ENCODE peak calls at places on chromosomes 6 and 20, in eight cellular contexts. One of them, this sample, is unnamed.

GRCh38 chr6:105482227-105482839 is 79.5 kb upstream of the PREP start:
- DNase-seq in foreskin fibroblast: no peak
- DNase-seq in thyroid gland: peak; percentile 49
- DNase-seq in right atrium auricular region: no peak
- DNase-seq in left lung: peak; percentile 57
- DNase-seq in small intestine: peak; percentile 14
- DNase-seq in GM12865: peak; percentile 53
- DNase-seq in AG04450: no peak
- DNase-seq in this sample: no peak

GRCh38 chr6:101534821-101535220 is 141.3 kb downstream of the GRIK2 start:
- DNase-seq in foreskin fibroblast: no peak
- DNase-seq in thyroid gland: no peak
- DNase-seq in right atrium auricular region: no peak
- DNase-seq in left lung: no peak
- DNase-seq in small intestine: no peak
- DNase-seq in GM12865: no peak
- DNase-seq in AG04450: no peak
- DNase-seq in this sample: no peak

GRCh38 chr6:142885182-142885867 is 59.7 kb downstream of the HIVEP2 start:
- DNase-seq in foreskin fibroblast: peak; percentile 91
- DNase-seq in thyroid gland: peak; percentile 58
- DNase-seq in right atrium auricular region: no peak
- DNase-seq in left lung: peak; percentile 28
- DNase-seq in small intestine: peak; percentile 52
- DNase-seq in GM12865: peak; percentile 88
- DNase-seq in AG04450: peak; percentile 90
- DNase-seq in this sample: peak; percentile 100

GRCh38 chr6:37060195-37060559 is 54.7 kb downstream of the FGD2 start:
- DNase-seq in foreskin fibroblast: no peak
- DNase-seq in thyroid gland: no peak
- DNase-seq in right atrium auricular region: no peak
- DNase-seq in left lung: no peak
- DNase-seq in small intestine: no peak
- DNase-seq in GM12865: no peak
- DNase-seq in AG04450: no peak
- DNase-seq in this sample: no peak

GRCh38 chr6:27871919-27872633 is 40.1 kb downstream of the OR2B2 start:
- DNase-seq in foreskin fibroblast: peak; percentile 95
- DNase-seq in thyroid gland: peak; percentile 77
- DNase-seq in right atrium auricular region: peak; percentile 83
- DNase-seq in left lung: peak; percentile 88
- DNase-seq in small intestine: peak; percentile 98
- DNase-seq in GM12865: peak; percentile 98
- DNase-seq in AG04450: peak; percentile 96
- DNase-seq in this sample: peak; percentile 87

GRCh38 chr6:149031545-149032317 is 284.9 kb downstream of the UST start:
- DNase-seq in foreskin fibroblast: no peak
- DNase-seq in thyroid gland: no peak
- DNase-seq in right atrium auricular region: no peak
- DNase-seq in left lung: no peak
- DNase-seq in small intestine: no peak
- DNase-seq in GM12865: peak; percentile 62
- DNase-seq in AG04450: peak; percentile 77
- DNase-seq in this sample: no peak

GRCh38 chr20:36440370-36441026 is 100.8 kb upstream of the MYL9 start:
- DNase-seq in foreskin fibroblast: no peak
- DNase-seq in thyroid gland: no peak
- DNase-seq in right atrium auricular region: no peak
- DNase-seq in left lung: no peak
- DNase-seq in small intestine: no peak
- DNase-seq in GM12865: no peak
- DNase-seq in AG04450: no peak
- DNase-seq in this sample: no peak

GRCh38 chr6:121482004-121482693 is 46.7 kb downstream of the GJA1 start:
- DNase-seq in foreskin fibroblast: peak; percentile 59
- DNase-seq in thyroid gland: no peak
- DNase-seq in right atrium auricular region: no peak
- DNase-seq in left lung: no peak
- DNase-seq in small intestine: no peak
- DNase-seq in GM12865: no peak
- DNase-seq in AG04450: peak; percentile 54
- DNase-seq in this sample: no peak

GRCh38 chr20:33372993-33373441 is 28.3 kb downstream of the CDK5RAP1 start:
- DNase-seq in foreskin fibroblast: no peak
- DNase-seq in thyroid gland: peak; percentile 88
- DNase-seq in right atrium auricular region: no peak
- DNase-seq in left lung: no peak
- DNase-seq in small intestine: no peak
- DNase-seq in GM12865: no peak
- DNase-seq in AG04450: peak; percentile 47
- DNase-seq in this sample: no peak

GRCh38 chr20:43583982-43584432 is 6.7 kb upstream of the IFT52 start:
- DNase-seq in foreskin fibroblast: peak; percentile 94
- DNase-seq in thyroid gland: peak; percentile 48
- DNase-seq in right atrium auricular region: peak; percentile 88
- DNase-seq in left lung: peak; percentile 87
- DNase-seq in small intestine: peak; percentile 25
- DNase-seq in GM12865: peak; percentile 45
- DNase-seq in AG04450: peak; percentile 92
- DNase-seq in this sample: peak; percentile 86

GRCh38 chr6:102942206-102942605 is 1548.7 kb downstream of the GRIK2 start:
- DNase-seq in foreskin fibroblast: no peak
- DNase-seq in thyroid gland: no peak
- DNase-seq in right atrium auricular region: no peak
- DNase-seq in left lung: no peak
- DNase-seq in small intestine: no peak
- DNase-seq in GM12865: no peak
- DNase-seq in AG04450: no peak
- DNase-seq in this sample: no peak

GRCh38 chr6:111173341-111173740 is 86.0 kb downstream of the SLC16A10 start:
- DNase-seq in foreskin fibroblast: no peak
- DNase-seq in thyroid gland: no peak
- DNase-seq in right atrium auricular region: no peak
- DNase-seq in left lung: no peak
- DNase-seq in small intestine: peak; percentile 5
- DNase-seq in GM12865: no peak
- DNase-seq in AG04450: no peak
- DNase-seq in this sample: no peak

GRCh38 chr6:74991573-74992332 is 214.1 kb downstream of the COL12A1 start:
- DNase-seq in foreskin fibroblast: no peak
- DNase-seq in thyroid gland: no peak
- DNase-seq in right atrium auricular region: no peak
- DNase-seq in left lung: no peak
- DNase-seq in small intestine: no peak
- DNase-seq in GM12865: no peak
- DNase-seq in AG04450: no peak
- DNase-seq in this sample: peak; percentile 2

GRCh38 chr6:1613631-1614447 is 4.1 kb downstream of the FOXC1 start:
- DNase-seq in foreskin fibroblast: no peak
- DNase-seq in thyroid gland: no peak
- DNase-seq in right atrium auricular region: no peak
- DNase-seq in left lung: no peak
- DNase-seq in small intestine: no peak
- DNase-seq in GM12865: no peak
- DNase-seq in AG04450: no peak
- DNase-seq in this sample: no peak

DNA sequence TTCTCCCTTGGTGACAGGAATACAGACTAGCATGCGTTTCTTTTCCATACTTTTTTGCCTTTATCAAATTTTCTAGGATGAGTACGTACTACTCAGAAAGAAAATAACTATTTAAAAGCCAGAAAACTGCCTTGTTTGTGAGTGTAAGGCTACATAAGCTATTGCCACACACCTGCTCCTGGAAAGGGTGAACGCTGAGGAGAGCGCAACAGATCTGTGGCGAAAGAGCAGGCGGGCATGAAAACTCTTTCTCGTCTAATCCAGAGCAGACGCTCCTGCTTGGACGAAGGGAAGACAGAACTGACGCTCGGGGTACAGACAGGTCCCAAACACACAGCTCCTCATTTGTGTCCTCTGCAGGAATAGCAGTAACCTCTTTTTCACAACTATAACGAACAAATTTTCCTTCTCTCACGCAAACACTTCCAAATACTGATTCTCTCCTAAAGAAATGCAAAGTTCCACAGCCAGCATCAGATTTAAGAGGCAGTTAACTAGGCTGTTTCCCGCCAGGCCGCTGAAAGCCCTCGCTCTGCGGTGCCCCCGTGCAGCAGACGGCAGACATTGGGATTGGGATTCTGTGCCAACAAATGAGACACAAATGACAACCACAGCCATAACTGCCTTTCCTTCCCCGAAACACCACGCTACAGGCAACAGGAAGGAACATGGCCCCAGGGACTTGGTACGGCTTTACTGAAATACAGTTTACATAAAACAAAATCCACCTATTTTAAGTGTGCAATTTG is 20.0 kb downstream of the TAF4 start:
- DNase-seq in foreskin fibroblast: no peak
- DNase-seq in thyroid gland: no peak
- DNase-seq in right atrium auricular region: no peak
- DNase-seq in left lung: no peak
- DNase-seq in small intestine: no peak
- DNase-seq in GM12865: no peak
- DNase-seq in AG04450: no peak
- DNase-seq in this sample: no peak
- H3K4me3 ChIP-seq in foreskin fibroblast: no peak overlapping the region
- H3K4me3 ChIP-seq in thyroid gland: no peak overlapping the region
- H3K4me3 ChIP-seq in right atrium auricular region: no peak overlapping the region
- H3K4me3 ChIP-seq in left lung: no peak overlapping the region
- H3K4me3 ChIP-seq in small intestine: no peak overlapping the region
- H3K4me3 ChIP-seq in GM12865: no peak overlapping the region
- H3K4me3 ChIP-seq in AG04450: no peak overlapping the region
- H3K4me3 ChIP-seq in this sample: no peak overlapping the region

GRCh38 chr6:129936329-129937165 is 75.4 kb upstream of the TMEM244 start:
- DNase-seq in foreskin fibroblast: peak; percentile 61
- DNase-seq in thyroid gland: peak; percentile 16
- DNase-seq in right atrium auricular region: no peak
- DNase-seq in left lung: no peak
- DNase-seq in small intestine: peak; percentile 65
- DNase-seq in GM12865: peak; percentile 65
- DNase-seq in AG04450: peak; percentile 29
- DNase-seq in this sample: no peak
- H3K4me3 ChIP-seq in foreskin fibroblast: no peak overlapping the region
- H3K4me3 ChIP-seq in thyroid gland: no peak overlapping the region
- H3K4me3 ChIP-seq in right atrium auricular region: no peak overlapping the region
- H3K4me3 ChIP-seq in left lung: no peak overlapping the region
- H3K4me3 ChIP-seq in small intestine: no peak overlapping the region
- H3K4me3 ChIP-seq in GM12865: peak overlapping the region; percentile 34
- H3K4me3 ChIP-seq in AG04450: no peak overlapping the region
- H3K4me3 ChIP-seq in this sample: no peak overlapping the region

GRCh38 chr6:26595669-26596269 is 984 bp upstream of the ABT1 start:
- DNase-seq in foreskin fibroblast: peak; percentile 85
- DNase-seq in thyroid gland: peak; percentile 92
- DNase-seq in right atrium auricular region: peak; percentile 94
- DNase-seq in left lung: peak; percentile 92
- DNase-seq in small intestine: peak; percentile 87
- DNase-seq in GM12865: peak; percentile 94
- DNase-seq in AG04450: peak; percentile 71
- DNase-seq in this sample: no peak

GRCh38 chr6:26594128-26594493 is 2.6 kb upstream of the ABT1 start:
- DNase-seq in foreskin fibroblast: no peak
- DNase-seq in thyroid gland: no peak
- DNase-seq in right atrium auricular region: no peak
- DNase-seq in left lung: no peak
- DNase-seq in small intestine: no peak
- DNase-seq in GM12865: no peak
- DNase-seq in AG04450: no peak
- DNase-seq in this sample: no peak

GRCh38 chr6:26596579-26597388 is at the start of gene ABT1:
- DNase-seq in foreskin fibroblast: peak; percentile 98
- DNase-seq in thyroid gland: peak; percentile 98
- DNase-seq in right atrium auricular region: peak; percentile 99
- DNase-seq in left lung: peak; percentile 96
- DNase-seq in small intestine: peak; percentile 99
- DNase-seq in GM12865: peak; percentile 98
- DNase-seq in AG04450: peak; percentile 96
- DNase-seq in this sample: peak; percentile 86

GRCh38 chr6:26593278-26594127 is 3.2 kb upstream of the ABT1 start:
- DNase-seq in foreskin fibroblast: no peak
- DNase-seq in thyroid gland: no peak
- DNase-seq in right atrium auricular region: no peak
- DNase-seq in left lung: no peak
- DNase-seq in small intestine: no peak
- DNase-seq in GM12865: no peak
- DNase-seq in AG04450: no peak
- DNase-seq in this sample: no peak

DNA sequence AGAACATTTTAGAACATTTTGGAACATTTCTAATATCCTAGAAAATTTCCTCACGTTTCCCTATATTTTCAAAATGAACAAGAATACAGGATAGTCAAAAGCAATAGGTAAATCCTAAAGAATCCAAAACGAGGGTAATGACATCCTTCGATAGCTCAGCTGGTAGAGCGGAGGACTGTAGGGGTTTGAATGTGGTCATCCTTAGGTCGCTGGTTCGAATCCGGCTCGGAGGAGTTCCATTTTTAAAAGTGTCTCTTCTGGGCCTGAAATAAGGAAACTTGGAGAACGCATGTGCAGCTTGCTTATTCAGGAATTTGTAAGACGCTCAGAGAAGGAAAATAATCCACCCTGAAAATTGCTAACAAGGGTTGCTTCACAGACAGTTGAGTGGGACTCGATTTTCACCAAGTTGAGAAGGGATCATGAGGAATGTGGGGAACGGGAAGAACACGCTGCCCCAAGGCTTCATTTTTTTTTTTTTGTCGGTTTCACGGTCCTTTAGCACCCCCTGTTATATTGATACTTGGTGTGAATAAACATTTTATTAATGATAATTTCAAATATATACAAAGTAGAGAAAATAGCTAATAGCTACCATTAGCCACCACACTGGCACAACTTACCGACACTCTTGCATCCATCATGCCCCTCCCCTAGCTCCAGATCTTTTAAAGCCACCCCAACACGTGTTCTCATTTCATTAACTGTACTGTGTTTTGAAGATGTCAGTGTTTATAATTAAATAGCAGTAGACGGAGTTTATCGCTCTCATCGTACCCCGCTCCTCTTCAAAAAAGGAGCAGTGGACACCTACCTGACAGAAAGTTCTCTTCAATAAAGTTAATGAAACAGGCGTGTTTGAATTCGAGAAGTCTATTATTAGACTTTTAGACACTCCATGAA is 1.8 kb upstream of the ABT1 start:
- DNase-seq in foreskin fibroblast: peak; percentile 67
- DNase-seq in thyroid gland: no peak
- DNase-seq in right atrium auricular region: no peak
- DNase-seq in left lung: no peak
- DNase-seq in small intestine: no peak
- DNase-seq in GM12865: peak; percentile 85
- DNase-seq in AG04450: no peak
- DNase-seq in this sample: no peak
- H3K4me3 ChIP-seq in foreskin fibroblast: peak overlapping the region; percentile 98
- H3K4me3 ChIP-seq in thyroid gland: no peak overlapping the region
- H3K4me3 ChIP-seq in right atrium auricular region: peak overlapping the region; percentile 93
- H3K4me3 ChIP-seq in left lung: peak overlapping the region; percentile 77
- H3K4me3 ChIP-seq in small intestine: no peak overlapping the region
- H3K4me3 ChIP-seq in GM12865: peak overlapping the region; percentile 86
- H3K4me3 ChIP-seq in AG04450: peak overlapping the region; percentile 61
- H3K4me3 ChIP-seq in this sample: peak overlapping the region; percentile 100

DNA sequence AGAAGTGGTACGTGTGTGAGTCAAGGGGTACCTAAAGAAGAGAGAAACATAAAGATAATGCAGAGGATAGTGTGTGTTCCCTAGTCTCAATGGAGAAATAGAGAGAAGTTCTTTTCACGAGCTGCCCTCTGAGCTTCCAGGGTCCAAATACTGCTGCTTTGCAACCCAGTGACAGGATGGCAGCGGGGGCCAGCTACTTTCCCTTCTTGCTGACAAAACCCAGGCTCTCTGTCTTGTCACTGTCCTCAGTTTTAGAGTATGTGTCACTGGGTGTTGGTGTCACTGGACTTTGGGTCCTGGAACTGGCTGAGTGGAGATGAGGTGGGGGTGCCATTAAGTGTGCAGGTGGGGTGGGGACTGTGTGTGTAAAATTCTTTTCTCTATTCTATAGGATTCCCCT is 265.6 kb downstream of the CDC5L start:
- DNase-seq in foreskin fibroblast: no peak
- DNase-seq in thyroid gland: no peak
- DNase-seq in right atrium auricular region: no peak
- DNase-seq in left lung: no peak
- DNase-seq in small intestine: no peak
- DNase-seq in GM12865: no peak
- DNase-seq in AG04450: no peak
- DNase-seq in this sample: no peak
- H3K4me3 ChIP-seq in foreskin fibroblast: no peak overlapping the region
- H3K4me3 ChIP-seq in thyroid gland: no peak overlapping the region
- H3K4me3 ChIP-seq in right atrium auricular region: no peak overlapping the region
- H3K4me3 ChIP-seq in left lung: no peak overlapping the region
- H3K4me3 ChIP-seq in small intestine: no peak overlapping the region
- H3K4me3 ChIP-seq in GM12865: no peak overlapping the region
- H3K4me3 ChIP-seq in AG04450: no peak overlapping the region
- H3K4me3 ChIP-seq in this sample: no peak overlapping the region